ENCODE peak calls at places on chromosome X, in ten cellular contexts. J, U, E, G, Q, X, T, V, Y and K are unnamed samples.

GRCh38 chrX:39518451-39519212 is 579.1 kb downstream of the BCOR start:
- DNase-seq in J (no peak), U (peak; percentile 57), E (peak; percentile 31), G (no peak), Q (no peak), X (no peak), T (no peak), V (no peak), Y (no peak), K (no peak)

GRCh38 chrX:47502591-47503222 is 19.7 kb upstream of the ZNF41 start:
- DNase-seq in J (no peak), U (no peak), E (no peak), G (no peak), Q (no peak), X (no peak), T (peak; percentile 81), V (no peak), Y (no peak), K (no peak)

GRCh38 chrX:119790977-119791436 is 423 bp downstream of the RPL39 start:
- DNase-seq in J (peak; percentile 73), U (no peak), E (peak; percentile 1), G (no peak), Q (peak; percentile 37), X (peak; percentile 16), T (peak; percentile 52), V (peak; percentile 24), Y (no peak), K (no peak)

GRCh38 chrX:3501833-3502535 is 155.5 kb upstream of the MXRA5 start:
- DNase-seq in J (no peak), U (peak; percentile 16), E (no peak), G (no peak), Q (peak; percentile 69), X (no peak), T (no peak), V (no peak), Y (no peak), K (no peak)

GRCh38 chrX:413322-414201 is 26.9 kb upstream of the PPP2R3B start:
- DNase-seq in J (no peak), U (peak; percentile 72), E (peak; percentile 20), G (no peak), Q (peak; percentile 56), X (no peak), T (peak; percentile 27), V (no peak), Y (no peak), K (no peak)

GRCh38 chrX:3129256-3129655 is 88.0 kb downstream of the ARSF start:
- DNase-seq in J (no peak), U (no peak), E (no peak), G (no peak), Q (no peak), X (no peak), T (peak; percentile 8), V (no peak), Y (no peak), K (no peak)

GRCh38 chrX:149222040-149222439 is 283.1 kb downstream of the IDS start:
- DNase-seq in J (no peak), U (no peak), E (no peak), G (no peak), Q (no peak), X (no peak), T (no peak), V (no peak), Y (no peak), K (no peak)

GRCh38 chrX:68867458-68868166 is 38.8 kb downstream of the EFNB1 start:
- DNase-seq in J (no peak), U (peak; percentile 23), E (no peak), G (no peak), Q (no peak), X (no peak), T (no peak), V (no peak), Y (no peak), K (no peak)

GRCh38 chrX:147733369-147733768 is 178.3 kb upstream of the FMR1 start:
- DNase-seq in J (no peak), U (no peak), E (no peak), G (no peak), Q (no peak), X (no peak), T (no peak), V (no peak), Y (no peak), K (no peak)

GRCh38 chrX:53211391-53211978 is 13.5 kb downstream of the KDM5C start:
- DNase-seq in J (no peak), U (no peak), E (no peak), G (no peak), Q (peak; percentile 51), X (no peak), T (peak; percentile 39), V (no peak), Y (no peak), K (no peak)

GRCh38 chrX:1533083-1533482 is 3.9 kb downstream of the P2RY8 start:
- DNase-seq in J (no peak), U (no peak), E (no peak), G (no peak), Q (no peak), X (no peak), T (no peak), V (no peak), Y (no peak), K (no peak)

GRCh38 chrX:66632473-66632872 is 6.4 kb downstream of the EDA2R start:
- DNase-seq in J (no peak), U (no peak), E (no peak), G (no peak), Q (peak; percentile 38), X (no peak), T (peak; percentile 67), V (no peak), Y (no peak), K (no peak)

GRCh38 chrX:12971282-12972003 is 3.5 kb upstream of the TMSB4X start:
- DNase-seq in J (peak; percentile 71), U (peak; percentile 38), E (no peak), G (no peak), Q (no peak), X (no peak), T (no peak), V (no peak), Y (no peak), K (no peak)

GRCh38 chrX:143429021-143429570 is 88.2 kb downstream of the SPANXN3 start:
- DNase-seq in J (no peak), U (no peak), E (no peak), G (no peak), Q (peak; percentile 85), X (no peak), T (peak; percentile 52), V (no peak), Y (no peak), K (no peak)

GRCh38 chrX:10633722-10634121 is 13.3 kb upstream of the MID1 start:
- DNase-seq in J (no peak), U (peak; percentile 12), E (no peak), G (no peak), Q (peak; percentile 89), X (no peak), T (peak; percentile 91), V (no peak), Y (no peak), K (no peak)

GRCh38 chrX:109184506-109185139 is 297.3 kb downstream of the GUCY2F start:
- DNase-seq in J (no peak), U (no peak), E (no peak), G (no peak), Q (no peak), X (no peak), T (no peak), V (no peak), Y (no peak), K (no peak)